ENCODE peak calls at places on chromosome 2, in ten cellular contexts. G is CD4-positive, alpha-beta T cell; X is Panc1; Y is HCT116; W is heart right ventricle; V is DND-41; Z is mesendoderm; D is brain microvascular endothelial cell; I is caudate nucleus; L is CD8-positive, alpha-beta memory T cell. U is an unnamed sample.

GRCh38 chr2:25401307-25402021 is 59.7 kb upstream of the DNMT3A start:
- DNase-seq in G (no peak), X (no peak), Y (no peak), W (no peak), V (no peak), Z (no peak), D (no peak), I (no peak), L (no peak), U (no peak)

GRCh38 chr2:28901202-28901601 is 6.7 kb downstream of the WDR43 start:
- DNase-seq in G (no peak), X (no peak), Y (no peak), W (no peak), V (no peak), Z (peak), D (no peak), I (no peak), L (no peak), U (no peak)

GRCh38 chr2:118668431-118669424 is 178.7 kb downstream of the EN1 start:
- DNase-seq in G (no peak), X (peak), Y (peak), W (no peak), V (no peak), Z (peak), D (peak), I (no peak), L (no peak), U (peak)

GRCh38 chr2:648476-649424 is 28.5 kb downstream of the TMEM18 start:
- DNase-seq in G (no peak), X (no peak), Y (no peak), W (no peak), V (no peak), Z (no peak), D (no peak), I (no peak), L (peak), U (peak)

GRCh38 chr2:106193977-106194778 is at the start of gene UXS1:
- DNase-seq in G (peak), X (peak), Y (peak), W (peak), V (peak), Z (peak), D (peak), I (peak), L (peak), U (peak)

GRCh38 chr2:207284556-207285450 is 119.1 kb upstream of the KLF7 start:
- DNase-seq in G (no peak), X (no peak), Y (no peak), W (no peak), V (no peak), Z (no peak), D (no peak), I (no peak), L (no peak), U (no peak)

GRCh38 chr2:183244300-183244849 is 120.1 kb downstream of the NUP35 start:
- DNase-seq in G (no peak), X (no peak), Y (no peak), W (no peak), V (no peak), Z (peak), D (no peak), I (no peak), L (no peak), U (no peak)

GRCh38 chr2:85890522-85891176 is 1.9 kb upstream of the ST3GAL5 start:
- DNase-seq in G (no peak), X (no peak), Y (no peak), W (no peak), V (no peak), Z (no peak), D (no peak), I (no peak), L (no peak), U (no peak)

GRCh38 chr2:188909036-188909435 is 65.1 kb upstream of the COL3A1 start:
- DNase-seq in G (no peak), X (no peak), Y (no peak), W (no peak), V (no peak), Z (no peak), D (no peak), I (no peak), L (no peak), U (no peak)

GRCh38 chr2:221551864-221552263 is 20.2 kb downstream of the EPHA4 start:
- DNase-seq in G (no peak), X (no peak), Y (no peak), W (no peak), V (no peak), Z (no peak), D (no peak), I (no peak), L (no peak), U (no peak)

GRCh38 chr2:110858135-110858737 is 125.9 kb downstream of the ACOXL start:
- DNase-seq in G (peak), X (no peak), Y (no peak), W (no peak), V (peak), Z (no peak), D (no peak), I (peak), L (peak), U (no peak)
- H3K27ac ChIP-seq in G (peak), X (no peak), Y (no peak), W (no peak), V (peak), Z (no peak), D (no peak), I (peak), L (no peak), U (no peak)

GRCh38 chr2:222652856-222653255 is 3.0 kb downstream of the FARSB start:
- DNase-seq in G (no peak), X (no peak), Y (no peak), W (no peak), V (no peak), Z (no peak), D (no peak), I (no peak), L (no peak), U (no peak)

GRCh38 chr2:222655406-222655747 is 515 bp downstream of the FARSB start:
- DNase-seq in G (no peak), X (no peak), Y (peak), W (no peak), V (no peak), Z (peak), D (peak), I (no peak), L (no peak), U (no peak)

GRCh38 chr2:222651721-222652420 is 4.0 kb downstream of the FARSB start:
- DNase-seq in G (no peak), X (no peak), Y (no peak), W (no peak), V (no peak), Z (no peak), D (no peak), I (no peak), L (no peak), U (no peak)

GRCh38 chr2:222655748-222656543 is at the start of gene FARSB:
- DNase-seq in G (peak), X (peak), Y (peak), W (peak), V (peak), Z (peak), D (peak), I (peak), L (peak), U (peak)

DNA sequence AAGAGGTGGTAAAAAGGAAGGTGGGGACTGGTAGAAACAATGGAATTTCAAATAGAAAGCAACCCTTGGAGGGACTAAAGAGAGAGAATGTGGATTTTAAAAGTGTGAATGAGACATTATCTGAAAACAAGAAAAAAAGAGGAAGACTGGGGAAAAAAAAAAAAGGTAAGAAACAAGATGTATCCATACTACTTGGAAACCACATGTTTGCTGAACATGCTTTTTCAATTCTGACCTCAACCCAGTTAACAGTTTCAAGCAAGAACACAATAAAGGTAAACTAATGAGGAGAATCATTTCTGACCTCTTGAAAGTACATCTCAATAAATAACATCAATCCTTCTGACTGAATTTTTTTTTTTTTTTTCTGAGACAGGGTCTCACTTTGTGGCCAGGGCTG is 2.6 kb downstream of the FARSB start:
- DNase-seq in G (no peak), X (no peak), Y (no peak), W (no peak), V (no peak), Z (no peak), D (no peak), I (no peak), L (no peak), U (no peak)
- H3K27ac ChIP-seq in G (no peak), X (no peak), Y (no peak), W (no peak), V (no peak), Z (no peak), D (no peak), I (no peak), L (no peak), U (no peak)

GRCh38 chr2:174784909-174785308 is 20.6 kb upstream of the CHRNA1 start:
- DNase-seq in G (no peak), X (no peak), Y (no peak), W (no peak), V (no peak), Z (no peak), D (no peak), I (no peak), L (no peak), U (no peak)
- H3K27ac ChIP-seq in G (no peak), X (no peak), Y (no peak), W (no peak), V (no peak), Z (no peak), D (no peak), I (no peak), L (no peak), U (no peak)

GRCh38 chr2:95040470-95040869 is 15.0 kb downstream of the MAL start:
- DNase-seq in G (no peak), X (no peak), Y (no peak), W (no peak), V (no peak), Z (peak), D (no peak), I (no peak), L (no peak), U (no peak)

GRCh38 chr2:95041824-95042442 is 16.4 kb downstream of the MAL start:
- DNase-seq in G (no peak), X (no peak), Y (no peak), W (no peak), V (no peak), Z (no peak), D (no peak), I (no peak), L (no peak), U (no peak)

GRCh38 chr2:95041060-95041823 is 15.7 kb downstream of the MAL start:
- DNase-seq in G (no peak), X (no peak), Y (no peak), W (no peak), V (no peak), Z (no peak), D (no peak), I (no peak), L (no peak), U (peak)

GRCh38 chr2:95039978-95040377 is 14.5 kb downstream of the MAL start:
- DNase-seq in G (no peak), X (no peak), Y (no peak), W (no peak), V (no peak), Z (no peak), D (no peak), I (no peak), L (no peak), U (no peak)

DNA sequence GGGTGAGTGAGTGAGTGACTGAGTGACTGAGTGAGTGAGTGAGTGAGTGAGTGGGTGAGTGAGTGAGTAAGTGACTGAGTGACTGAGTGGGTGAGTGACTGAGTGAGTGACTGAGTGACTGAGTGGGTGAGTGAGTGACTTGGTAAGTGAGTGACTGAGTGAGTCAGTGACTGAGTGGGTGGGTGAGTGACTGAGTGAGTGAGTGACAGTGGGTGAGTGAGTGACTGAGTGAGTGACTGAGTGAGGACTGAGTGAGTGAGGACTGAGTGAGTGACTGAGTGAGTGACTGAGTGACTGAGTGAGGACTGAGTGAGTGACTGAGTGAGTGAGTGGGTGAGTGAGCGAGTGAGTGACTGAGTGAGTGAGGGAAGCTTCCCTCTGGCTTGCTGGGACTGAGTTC is 13.9 kb downstream of the MAL start:
- DNase-seq in G (no peak), X (no peak), Y (no peak), W (no peak), V (no peak), Z (no peak), D (no peak), I (no peak), L (no peak), U (no peak)
- H3K27ac ChIP-seq in G (peak), X (no peak), Y (no peak), W (no peak), V (no peak), Z (no peak), D (no peak), I (no peak), L (no peak), U (no peak)

DNA sequence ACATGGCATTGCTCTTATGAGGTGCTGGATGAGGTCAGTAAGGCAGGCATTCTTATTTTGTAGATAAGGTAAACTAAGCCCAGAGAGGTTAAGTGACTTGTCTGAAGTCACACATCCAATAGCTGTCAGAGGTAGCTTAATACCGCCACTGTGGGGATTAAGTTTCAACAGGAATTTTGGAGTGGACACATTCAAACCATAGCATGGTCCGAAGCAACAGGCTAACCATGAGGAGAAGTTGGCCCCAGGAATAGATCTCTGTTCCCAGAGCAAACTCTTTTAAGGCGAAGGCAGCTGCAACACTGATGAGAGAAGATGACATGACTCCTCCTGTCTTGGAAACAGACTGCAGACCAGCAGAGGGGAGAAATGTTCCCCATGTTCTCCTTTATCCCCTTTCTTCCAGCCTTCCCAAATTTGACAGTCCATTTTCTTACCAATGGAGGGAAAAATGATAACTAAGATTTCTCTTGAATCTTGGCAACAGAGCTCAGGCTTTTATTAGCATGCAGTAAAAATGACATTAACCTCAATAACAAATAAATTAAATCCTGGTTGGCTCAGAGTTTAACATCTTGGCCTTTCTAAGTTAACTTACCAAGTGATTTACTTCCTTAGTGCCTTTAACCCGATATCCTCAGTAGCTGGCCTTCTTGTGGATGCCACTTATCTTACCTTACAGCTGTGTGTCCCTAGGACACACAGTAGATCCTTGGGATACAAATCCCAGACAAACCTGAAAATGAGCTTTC is 67.9 kb upstream of the STPG4 start:
- DNase-seq in G (no peak), X (no peak), Y (no peak), W (no peak), V (no peak), Z (no peak), D (no peak), I (no peak), L (no peak), U (no peak)
- H3K27ac ChIP-seq in G (no peak), X (peak), Y (no peak), W (no peak), V (no peak), Z (no peak), D (no peak), I (no peak), L (no peak), U (no peak)

DNA sequence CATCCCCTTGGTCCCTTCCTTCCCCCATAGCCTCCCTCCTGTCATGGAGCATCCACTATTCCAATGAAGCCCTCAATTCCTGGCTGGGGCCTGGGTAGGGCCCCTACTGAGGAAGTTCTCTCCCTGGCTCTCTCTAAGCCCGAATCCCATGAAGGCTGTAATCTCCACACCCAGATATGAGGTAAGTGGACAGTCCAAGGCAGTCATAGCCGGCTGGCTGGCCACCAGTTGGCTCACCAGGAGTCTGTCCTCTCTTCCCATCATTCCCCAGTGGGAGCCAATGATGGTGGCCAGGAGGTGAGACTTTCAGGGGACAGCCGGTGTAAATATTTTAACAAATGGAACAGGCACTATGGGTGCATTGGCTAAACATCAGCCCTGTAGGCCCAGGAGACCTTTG is 6.8 kb upstream of the TAF1B start:
- DNase-seq in G (no peak), X (no peak), Y (no peak), W (no peak), V (no peak), Z (no peak), D (no peak), I (no peak), L (no peak), U (no peak)
- H3K27ac ChIP-seq in G (no peak), X (no peak), Y (no peak), W (no peak), V (no peak), Z (no peak), D (no peak), I (no peak), L (no peak), U (peak)

GRCh38 chr2:174014021-174014698 is 49.0 kb upstream of the SP3 start:
- DNase-seq in G (no peak), X (no peak), Y (no peak), W (no peak), V (no peak), Z (peak), D (no peak), I (no peak), L (no peak), U (peak)

GRCh38 chr2:174011796-174012195 is 46.6 kb upstream of the SP3 start:
- DNase-seq in G (no peak), X (no peak), Y (no peak), W (no peak), V (no peak), Z (no peak), D (no peak), I (no peak), L (no peak), U (no peak)

GRCh38 chr2:174014699-174015070 is 49.5 kb upstream of the SP3 start:
- DNase-seq in G (no peak), X (no peak), Y (no peak), W (no peak), V (no peak), Z (peak), D (no peak), I (no peak), L (no peak), U (no peak)

GRCh38 chr2:174012347-174013309 is 47.5 kb upstream of the SP3 start:
- DNase-seq in G (peak), X (no peak), Y (no peak), W (peak), V (no peak), Z (peak), D (no peak), I (peak), L (peak), U (peak)

DNA sequence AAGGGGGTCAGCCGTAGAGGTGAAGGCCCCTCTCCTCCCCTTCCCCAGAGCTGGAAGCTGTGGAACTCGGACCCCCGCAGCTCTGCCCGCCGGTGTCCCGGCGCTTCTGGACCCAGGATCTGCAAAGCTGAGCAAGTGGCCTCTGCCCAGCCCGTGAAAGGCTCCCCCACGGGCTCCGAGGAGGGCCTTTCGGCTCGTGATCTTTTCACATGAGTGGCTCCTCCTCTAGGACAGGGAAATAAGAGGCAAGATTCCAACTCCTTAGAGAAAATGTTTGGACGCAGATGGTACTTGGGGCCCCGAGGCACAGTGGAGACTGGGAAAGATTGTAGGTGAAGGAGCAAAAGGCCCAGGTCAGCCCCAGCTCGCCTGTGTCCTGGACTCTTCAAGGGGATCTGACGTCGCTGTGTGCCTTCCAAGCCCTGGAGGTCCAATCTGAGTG is 48.2 kb upstream of the SP3 start:
- DNase-seq in G (no peak), X (no peak), Y (no peak), W (no peak), V (no peak), Z (peak), D (no peak), I (no peak), L (no peak), U (peak)
- H3K27ac ChIP-seq in G (no peak), X (no peak), Y (no peak), W (peak), V (no peak), Z (peak), D (no peak), I (peak), L (no peak), U (peak)

GRCh38 chr2:70017962-70018361 is 56.5 kb upstream of the ASPRV1 start:
- DNase-seq in G (no peak), X (no peak), Y (no peak), W (no peak), V (no peak), Z (no peak), D (no peak), I (no peak), L (no peak), U (no peak)
- H3K27ac ChIP-seq in G (no peak), X (no peak), Y (no peak), W (no peak), V (no peak), Z (no peak), D (no peak), I (no peak), L (no peak), U (no peak)

GRCh38 chr2:104863585-104864279 is 9.8 kb downstream of the POU3F3 start:
- DNase-seq in G (no peak), X (no peak), Y (no peak), W (no peak), V (no peak), Z (peak), D (no peak), I (no peak), L (no peak), U (peak)

GRCh38 chr2:104864280-104864599 is 10.3 kb downstream of the POU3F3 start:
- DNase-seq in G (no peak), X (no peak), Y (no peak), W (no peak), V (no peak), Z (no peak), D (no peak), I (no peak), L (no peak), U (no peak)

GRCh38 chr2:104864751-104865470 is 11.0 kb downstream of the POU3F3 start:
- DNase-seq in G (no peak), X (no peak), Y (no peak), W (no peak), V (no peak), Z (no peak), D (no peak), I (no peak), L (no peak), U (peak)

GRCh38 chr2:104862061-104862941 is 8.4 kb downstream of the POU3F3 start:
- DNase-seq in G (no peak), X (no peak), Y (no peak), W (no peak), V (no peak), Z (peak), D (no peak), I (peak), L (no peak), U (peak)

DNA sequence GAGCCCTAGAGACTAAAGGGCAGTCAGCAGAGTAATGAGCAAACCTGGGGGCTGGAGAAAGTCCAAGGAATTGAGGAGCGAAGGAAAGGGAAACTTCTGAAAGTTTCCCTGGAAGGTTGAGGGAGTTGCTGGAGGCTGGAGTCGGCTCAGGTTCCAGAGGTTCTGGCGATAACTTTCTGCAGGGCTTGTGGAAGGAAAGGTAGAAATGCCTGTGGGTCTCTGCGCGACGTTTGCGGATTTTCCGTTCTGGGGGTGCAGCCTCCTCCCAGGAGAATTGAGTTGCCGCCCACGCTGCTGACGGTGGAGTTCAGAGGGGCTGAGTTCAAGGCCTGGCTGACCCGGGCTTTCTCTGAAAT is 9.3 kb downstream of the POU3F3 start:
- DNase-seq in G (no peak), X (no peak), Y (no peak), W (no peak), V (no peak), Z (peak), D (no peak), I (no peak), L (no peak), U (peak)
- H3K27ac ChIP-seq in G (no peak), X (no peak), Y (no peak), W (no peak), V (no peak), Z (no peak), D (no peak), I (peak), L (no peak), U (no peak)

U was measured in osteoblast.